ENCODE peak calls at places on chromosomes 12 and 14, in six cellular contexts. T is Kasumi-1; K is activated T-cell treated with anti-CD3 and anti-CD28 coated beads for 24 hours; H is body of pancreas; B is effector memory CD4-positive, alpha-beta T cell; Z is T-helper 2 cell. L is an unnamed sample.

GRCh38 chr12:45907955-45908354 is 82.4 kb downstream of the SCAF11 start:
- DNase-seq in T (peak; percentile 42), K (no peak), H (no peak), B (no peak), Z (no peak), L (no peak)

GRCh38 chr12:52037248-52037861 is 13.9 kb upstream of the NR4A1 start:
- DNase-seq in T (no peak), K (no peak), H (peak; percentile 61), B (no peak), Z (no peak), L (no peak)

GRCh38 chr14:88791629-88792571 is 853 bp downstream of the EML5 start:
- DNase-seq in T (no peak), K (no peak), H (peak; percentile 19), B (no peak), Z (no peak), L (no peak)

GRCh38 chr12:129570796-129571400 is 332.9 kb downstream of the TMEM132D start:
- DNase-seq in T (no peak), K (no peak), H (no peak), B (no peak), Z (no peak), L (no peak)

GRCh38 chr12:112599871-112600270 is 181.1 kb downstream of the PTPN11 start:
- DNase-seq in T (no peak), K (no peak), H (peak; percentile 2), B (no peak), Z (no peak), L (no peak)

GRCh38 chr12:120249266-120249874 is 16.2 kb downstream of the PXN start:
- DNase-seq in T (no peak), K (no peak), H (no peak), B (no peak), Z (no peak), L (no peak)

GRCh38 chr12:53725824-53726223 is 1.4 kb downstream of the CALCOCO1 start:
- DNase-seq in T (no peak), K (no peak), H (no peak), B (no peak), Z (no peak), L (no peak)

GRCh38 chr14:54025661-54026060 is 69.0 kb upstream of the BMP4 start:
- DNase-seq in T (peak; percentile 24), K (no peak), H (no peak), B (no peak), Z (no peak), L (no peak)

GRCh38 chr12:52244615-52244994 is 11.6 kb downstream of the KRT7 start:
- DNase-seq in T (no peak), K (no peak), H (no peak), B (no peak), Z (no peak), L (no peak)

GRCh38 chr12:72273499-72273837 is 1.3 kb downstream of the TRHDE start:
- DNase-seq in T (no peak), K (no peak), H (no peak), B (no peak), Z (no peak), L (no peak)

GRCh38 chr12:39764944-39765560 is 145.4 kb upstream of the ABCD2 start:
- DNase-seq in T (peak; percentile 79), K (no peak), H (peak; percentile 20), B (no peak), Z (no peak), L (no peak)

GRCh38 chr14:24309538-24310386 is at the start of gene LTB4R2:
- DNase-seq in T (no peak), K (no peak), H (no peak), B (no peak), Z (no peak), L (no peak)

GRCh38 chr14:103336191-103336590 is 2.2 kb downstream of the EIF5 start:
- DNase-seq in T (no peak), K (no peak), H (no peak), B (no peak), Z (no peak), L (no peak)

GRCh38 chr14:100988011-100988410 is 84.5 kb upstream of the RTL1 start:
- DNase-seq in T (no peak), K (no peak), H (no peak), B (no peak), Z (no peak), L (no peak)

GRCh38 chr12:96522690-96523089 is 33.3 kb downstream of the CFAP54 start:
- DNase-seq in T (no peak), K (no peak), H (no peak), B (no peak), Z (no peak), L (no peak)

GRCh38 chr12:130925616-130926015 is 28.1 kb upstream of the ADGRD1 start:
- DNase-seq in T (no peak), K (no peak), H (no peak), B (no peak), Z (no peak), L (no peak)

GRCh38 chr12:23484238-23484637 is 465.2 kb downstream of the SOX5 start:
- DNase-seq in T (no peak), K (no peak), H (no peak), B (no peak), Z (no peak), L (no peak)

GRCh38 chr14:65336191-65336591 is 76.3 kb upstream of the FUT8 start:
- DNase-seq in T (no peak), K (peak; percentile 56), H (no peak), B (no peak), Z (no peak), L (peak; percentile 9)

GRCh38 chr12:92827836-92828431 is 101.2 kb downstream of the EEA1 start:
- DNase-seq in T (peak; percentile 81), K (peak; percentile 13), H (peak; percentile 13), B (no peak), Z (no peak), L (no peak)

GRCh38 chr12:112992541-112993398 is 14.5 kb downstream of the OAS2 start:
- DNase-seq in T (peak; percentile 86), K (peak; percentile 44), H (peak; percentile 48), B (peak; percentile 19), Z (no peak), L (no peak)

GRCh38 chr12:120853188-120853587 is 51.0 kb downstream of the SPPL3 start:
- DNase-seq in T (no peak), K (no peak), H (no peak), B (no peak), Z (no peak), L (no peak)

GRCh38 chr14:94290197-94290596 is 2.9 kb downstream of the SERPINA10 start:
- DNase-seq in T (no peak), K (no peak), H (no peak), B (no peak), Z (no peak), L (no peak)

L was measured in stimulated activated CD8-positive, alpha-beta memory T cell treated with anti-CD3 and anti-CD28 coated beads, Interleukin-2, amount 100 ng/mL, for 1 hour.